ENCODE peak calls at places on chromosomes 11 and 22, in seven cellular contexts. R, L, C, Z, B, X and J are unnamed samples. For H3K36me3 and H3K4me1, the result is how much of the 10 kb centered on the place peaks cover.

GRCh38 chr22:31537019-31537535 is 40.7 kb downstream of the SFI1 start:
- DNase-seq in Z (no peak), R (no peak), B (no peak), X (no peak), C (no peak), L (peak), J (no peak)

GRCh38 chr22:24444729-24445466 is 17.5 kb downstream of the ADORA2A start:
- DNase-seq in B (no peak), R (peak), L (no peak), X (no peak), Z (no peak), C (no peak), J (peak)

GRCh38 chr11:57598831-57599155 is 1.3 kb downstream of the SERPING1 start:
- DNase-seq in R (no peak), B (no peak), X (no peak), C (peak), L (no peak), Z (no peak), J (no peak)

GRCh38 chr22:30946354-30946753 is 22.2 kb downstream of the MORC2 start:
- DNase-seq in X (no peak), R (no peak), Z (no peak), C (no peak), B (no peak), L (no peak), J (no peak)

GRCh38 chr11:12704049-12704448 is 29.8 kb downstream of the TEAD1 start:
- DNase-seq in B (no peak), X (no peak), C (peak), Z (peak), R (no peak), L (no peak), J (no peak)

GRCh38 chr11:3120071-3120792 is 44.9 kb downstream of the OSBPL5 start:
- DNase-seq in R (no peak), Z (no peak), L (no peak), X (peak), B (no peak), C (no peak), J (no peak)

GRCh38 chr11:95767498-95767897 is 22.1 kb downstream of the FAM76B start:
- DNase-seq in X (no peak), L (no peak), C (peak), Z (no peak), R (no peak), B (no peak), J (no peak)

GRCh38 chr11:120413480-120413879 is 77.3 kb downstream of the ARHGEF12 start:
- DNase-seq in B (no peak), Z (no peak), X (no peak), C (peak), L (no peak), R (no peak), J (no peak)

GRCh38 chr22:37781434-37782059 is 26.2 kb upstream of the GCAT start:
- DNase-seq in X (no peak), C (no peak), R (peak), L (peak), Z (no peak), B (no peak), J (peak)

GRCh38 chr11:120215634-120216033 is 4.8 kb downstream of the OAF start:
- DNase-seq in Z (no peak), L (no peak), C (peak), R (no peak), B (no peak), X (no peak), J (no peak)

DNA sequence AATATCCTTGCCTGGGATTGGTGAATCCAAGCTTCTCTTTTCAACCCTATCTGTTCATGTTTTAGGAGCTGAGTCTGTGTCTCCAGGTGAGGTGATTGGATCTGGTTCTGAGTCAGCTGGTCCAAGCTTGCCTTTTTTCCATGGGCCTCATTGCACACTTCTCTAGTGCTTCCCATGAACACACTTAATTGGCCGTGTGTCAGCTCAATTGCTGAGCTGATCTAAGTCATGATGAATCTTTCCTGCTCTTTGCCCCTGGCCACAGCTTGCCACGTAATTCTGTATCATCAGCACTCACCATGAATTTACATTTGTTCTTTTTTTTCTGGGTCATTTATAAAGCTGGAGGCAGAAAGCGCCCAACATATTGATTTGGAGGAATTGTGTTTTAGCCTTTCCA is 116.1 kb upstream of the RCN1 start:
- DNase-seq in X (no peak), R (no peak), Z (no peak), B (peak), L (no peak), C (peak), J (no peak)
- H3K27ac ChIP-seq in X (no peak), R (no peak), Z (no peak), B (no peak), L (no peak), C (no peak), J (no peak)

GRCh38 chr11:66692871-66693331 is 15.2 kb upstream of the RBM4B start:
- DNase-seq in L (no peak), X (no peak), C (no peak), R (no peak), B (no peak), Z (no peak), J (no peak)
- H3K36me3 ChIP-seq in L (under half), X (under half), C (under half), R (under half), B (under half), Z (under half), J (under half)

GRCh38 chr11:18766015-18766414 is 25.6 kb downstream of the PTPN5 start:
- DNase-seq in C (no peak), Z (no peak), B (no peak), L (no peak), X (no peak), R (no peak), J (no peak)

GRCh38 chr11:18768472-18768901 is 23.1 kb downstream of the PTPN5 start:
- DNase-seq in R (peak), Z (no peak), C (no peak), L (peak), X (no peak), B (no peak), J (no peak)

GRCh38 chr11:18769802-18770456 is 21.7 kb downstream of the PTPN5 start:
- DNase-seq in C (no peak), R (no peak), L (peak), B (no peak), Z (no peak), X (no peak), J (no peak)

GRCh38 chr11:18761741-18762140 is 29.9 kb downstream of the PTPN5 start:
- DNase-seq in L (no peak), Z (no peak), C (no peak), B (no peak), X (no peak), R (no peak), J (no peak)

DNA sequence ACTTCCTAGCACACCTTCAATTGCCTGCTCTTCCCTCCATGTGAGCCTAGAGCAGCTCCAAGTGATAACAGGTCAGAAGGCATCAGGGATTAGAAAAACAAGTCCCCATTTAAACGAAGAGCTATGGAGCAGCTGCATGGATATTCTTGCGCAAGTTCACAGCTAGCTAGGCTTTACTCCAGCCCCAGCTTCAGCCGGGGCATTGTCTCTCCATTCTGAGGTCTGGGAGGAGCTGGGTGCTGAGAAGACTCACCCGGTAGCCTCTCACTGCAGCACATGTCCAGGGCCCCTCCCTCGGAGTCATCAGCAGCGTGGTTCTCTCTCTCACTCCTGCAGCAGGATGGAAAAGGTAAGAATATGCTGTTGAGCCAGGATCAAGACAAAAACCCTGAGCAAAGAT is 26.0 kb downstream of the PTPN5 start:
- DNase-seq in B (no peak), L (no peak), Z (no peak), X (no peak), C (peak), R (no peak), J (no peak)
- H3K4me1 ChIP-seq in B (under half), L (under half), Z (under half), X (under half), C (under half), R (under half), J (under half)

GRCh38 chr11:34262601-34263081 is 95.2 kb downstream of the ABTB2 start:
- DNase-seq in C (no peak), L (no peak), B (no peak), R (no peak), Z (no peak), X (no peak), J (peak)

GRCh38 chr11:34264266-34265110 is 93.3 kb downstream of the ABTB2 start:
- DNase-seq in X (no peak), B (no peak), C (no peak), L (no peak), R (no peak), Z (no peak), J (no peak)

GRCh38 chr11:34263462-34264186 is 94.2 kb downstream of the ABTB2 start:
- DNase-seq in B (peak), X (peak), C (peak), R (no peak), L (no peak), Z (no peak), J (peak)

GRCh38 chr11:34261095-34261494 is 96.7 kb downstream of the ABTB2 start:
- DNase-seq in X (no peak), L (no peak), R (no peak), B (no peak), Z (no peak), C (no peak), J (no peak)

GRCh38 chr11:34261820-34262219 is 96.0 kb downstream of the ABTB2 start:
- DNase-seq in C (no peak), R (no peak), X (no peak), Z (no peak), B (no peak), L (no peak), J (no peak)
- H3K27ac ChIP-seq in C (no peak), R (no peak), X (no peak), Z (no peak), B (no peak), L (no peak), J (peak)

DNA sequence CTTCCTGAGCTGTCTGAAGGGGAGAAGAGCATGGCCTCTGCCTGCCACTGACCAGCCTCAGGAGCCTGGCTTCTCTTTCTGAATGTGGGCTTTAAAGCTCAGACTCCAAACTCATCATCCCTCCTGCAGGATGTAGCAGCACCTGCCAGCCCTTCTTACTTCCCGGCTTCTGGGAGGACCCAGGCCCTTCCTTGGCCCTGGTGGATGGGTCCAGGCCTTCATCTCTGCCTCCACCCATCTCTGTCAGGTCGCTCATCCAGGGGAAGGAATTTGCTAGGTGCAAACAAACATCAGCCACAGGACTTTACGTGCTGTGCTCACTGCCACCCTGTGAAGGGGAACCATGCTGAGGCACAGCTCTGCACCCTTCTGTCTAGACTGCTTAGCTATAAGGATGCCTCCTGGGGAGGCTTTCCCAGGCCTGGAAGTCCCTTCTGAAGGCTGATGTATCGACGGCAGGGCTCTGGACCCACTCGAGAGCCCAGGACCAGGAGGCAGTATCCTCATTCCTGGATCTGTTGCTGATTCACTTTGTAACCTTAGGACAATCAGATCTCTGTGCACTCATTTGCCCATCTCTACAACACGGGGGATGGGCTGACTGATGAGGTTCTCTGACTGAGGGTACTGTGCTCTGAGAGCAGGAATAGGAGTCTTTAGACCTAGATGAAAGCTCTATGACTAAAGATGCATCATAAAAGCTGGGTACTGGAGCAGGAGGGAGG is 30.9 kb downstream of the USP35 start:
- DNase-seq in B (no peak), Z (no peak), R (no peak), L (no peak), C (no peak), X (no peak), J (no peak)
- H3K36me3 ChIP-seq in B (under half), Z (under half), R (under half), L (under half), C (under half), X (half or more), J (under half)

DNA sequence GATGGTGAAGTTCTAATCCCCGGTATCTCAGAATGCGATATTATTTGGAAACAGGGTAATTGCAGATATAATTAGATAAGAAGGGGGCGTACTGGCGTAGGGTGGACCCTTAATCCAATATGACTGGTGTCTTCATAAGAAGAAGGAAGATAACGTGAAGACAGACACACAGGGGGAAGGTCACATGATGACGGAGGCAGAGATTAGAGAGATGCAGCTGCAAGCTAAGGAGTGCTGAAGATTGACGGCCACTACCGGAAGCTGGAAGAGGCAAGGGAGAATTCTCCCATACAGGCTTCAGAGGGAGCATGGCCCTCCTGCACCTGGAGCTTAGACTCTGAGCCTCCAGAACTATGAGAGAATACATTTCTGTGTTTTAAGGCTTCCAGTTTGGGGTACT is 54.8 kb downstream of the MIAT start:
- DNase-seq in B (no peak), C (no peak), Z (no peak), L (no peak), R (no peak), X (no peak), J (no peak)
- H3K4me1 ChIP-seq in B (under half), C (under half), Z (half or more), L (under half), R (under half), X (under half), J (under half)

GRCh38 chr22:21961127-21961867 is 8.6 kb upstream of the PPM1F start:
- DNase-seq in B (no peak), Z (no peak), L (no peak), C (no peak), X (no peak), R (no peak), J (no peak)

GRCh38 chr22:21961886-21962654 is 9.4 kb upstream of the PPM1F start:
- DNase-seq in Z (no peak), C (peak), R (no peak), B (no peak), L (no peak), X (no peak), J (no peak)

GRCh38 chr22:21959274-21960074 is 6.8 kb upstream of the PPM1F start:
- DNase-seq in L (no peak), C (no peak), X (no peak), R (no peak), Z (no peak), B (no peak), J (no peak)

GRCh38 chr22:21958360-21959273 is 6.0 kb upstream of the PPM1F start:
- DNase-seq in R (no peak), Z (no peak), L (no peak), B (no peak), X (no peak), C (no peak), J (no peak)

DNA sequence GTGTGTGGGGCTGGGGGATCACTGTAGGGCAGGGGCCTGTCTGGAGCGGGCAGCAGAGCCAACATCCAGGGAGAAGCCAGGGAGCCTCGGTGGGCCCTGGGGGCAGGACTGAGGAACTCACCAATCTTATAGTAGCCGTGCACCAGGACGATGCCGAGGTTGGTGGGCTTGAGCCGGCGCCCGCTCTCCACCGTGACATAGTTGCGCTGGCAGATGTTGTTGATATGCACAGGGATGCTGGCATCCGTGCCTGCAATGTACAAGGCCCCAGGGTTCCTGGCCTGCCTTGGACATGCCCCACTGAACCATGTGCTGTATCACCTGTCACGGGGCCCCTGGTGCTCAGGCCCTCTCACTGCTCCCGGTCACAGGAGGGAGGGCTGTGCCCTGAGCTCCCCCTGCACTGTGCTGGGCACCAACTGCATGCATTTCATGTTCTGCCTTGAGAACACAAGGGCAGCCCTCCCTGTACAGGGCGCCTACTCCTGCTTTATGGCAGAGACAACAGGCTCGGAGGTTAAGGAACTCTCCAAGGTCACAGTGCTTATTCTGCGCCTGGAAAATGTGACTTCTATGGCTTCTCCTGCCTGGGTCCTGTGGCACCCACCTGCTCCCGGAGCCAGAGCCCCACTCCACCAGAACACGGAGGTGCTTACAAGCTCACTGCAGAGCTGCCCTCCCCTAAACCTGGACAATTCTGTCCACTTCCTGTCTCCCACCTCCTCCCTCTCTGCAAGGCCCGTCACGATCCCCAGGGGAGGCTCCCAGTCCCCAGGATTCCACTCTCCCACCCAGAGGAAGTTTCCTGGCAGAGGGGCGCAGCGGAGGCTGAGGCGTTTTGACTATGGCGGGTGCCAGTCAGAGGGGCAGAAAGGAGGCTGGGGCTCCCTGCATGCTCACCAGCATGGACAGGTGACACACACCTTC is 7.8 kb upstream of the PPM1F start:
- DNase-seq in L (no peak), C (no peak), Z (no peak), B (no peak), X (no peak), R (no peak), J (no peak)
- H3K27ac ChIP-seq in L (no peak), C (no peak), Z (no peak), B (no peak), X (no peak), R (no peak), J (no peak)